ENCODE peak calls at places on chromosomes 7 and 10, in ten cellular contexts. One of them, this sample, is unnamed.

GRCh38 chr7:37440738-37441404 is 7.8 kb downstream of the ELMO1 start:
- DNase-seq in MM.1S: no peak
- DNase-seq in CD8-positive, alpha-beta T cell: peak; percentile 22
- DNase-seq in esophagus muscularis mucosa: no peak
- DNase-seq in HCT116: no peak
- DNase-seq in epithelial cell of esophagus: no peak
- DNase-seq in lower leg skin: no peak
- DNase-seq in left ventricle myocardium inferior: no peak
- DNase-seq in PC-3: no peak
- DNase-seq in body of pancreas: no peak
- DNase-seq in this sample: no peak

GRCh38 chr7:14023838-14024237 is 34.4 kb upstream of the ETV1 start:
- DNase-seq in MM.1S: no peak
- DNase-seq in CD8-positive, alpha-beta T cell: no peak
- DNase-seq in esophagus muscularis mucosa: no peak
- DNase-seq in HCT116: no peak
- DNase-seq in epithelial cell of esophagus: no peak
- DNase-seq in lower leg skin: no peak
- DNase-seq in left ventricle myocardium inferior: no peak
- DNase-seq in PC-3: no peak
- DNase-seq in body of pancreas: no peak
- DNase-seq in this sample: peak; percentile 32

GRCh38 chr7:42588876-42589275 is 323.0 kb downstream of the C7orf25 start:
- DNase-seq in MM.1S: no peak
- DNase-seq in CD8-positive, alpha-beta T cell: no peak
- DNase-seq in esophagus muscularis mucosa: no peak
- DNase-seq in HCT116: no peak
- DNase-seq in epithelial cell of esophagus: peak; percentile 57
- DNase-seq in lower leg skin: no peak
- DNase-seq in left ventricle myocardium inferior: no peak
- DNase-seq in PC-3: no peak
- DNase-seq in body of pancreas: no peak
- DNase-seq in this sample: no peak

GRCh38 chr10:130066743-130067142 is 43.9 kb downstream of the C10orf143 start:
- DNase-seq in MM.1S: no peak
- DNase-seq in CD8-positive, alpha-beta T cell: no peak
- DNase-seq in esophagus muscularis mucosa: no peak
- DNase-seq in HCT116: no peak
- DNase-seq in epithelial cell of esophagus: no peak
- DNase-seq in lower leg skin: no peak
- DNase-seq in left ventricle myocardium inferior: no peak
- DNase-seq in PC-3: no peak
- DNase-seq in body of pancreas: no peak
- DNase-seq in this sample: no peak

GRCh38 chr10:137031-137430 is 1.8 kb downstream of the ZMYND11 start:
- DNase-seq in MM.1S: peak; percentile 37
- DNase-seq in CD8-positive, alpha-beta T cell: peak; percentile 56
- DNase-seq in esophagus muscularis mucosa: no peak
- DNase-seq in HCT116: peak; percentile 35
- DNase-seq in epithelial cell of esophagus: peak; percentile 40
- DNase-seq in lower leg skin: no peak
- DNase-seq in left ventricle myocardium inferior: no peak
- DNase-seq in PC-3: peak; percentile 57
- DNase-seq in body of pancreas: no peak
- DNase-seq in this sample: peak; percentile 7

GRCh38 chr7:133978502-133979295 is 148.4 kb upstream of the LRGUK start:
- DNase-seq in MM.1S: no peak
- DNase-seq in CD8-positive, alpha-beta T cell: no peak
- DNase-seq in esophagus muscularis mucosa: no peak
- DNase-seq in HCT116: no peak
- DNase-seq in epithelial cell of esophagus: no peak
- DNase-seq in lower leg skin: no peak
- DNase-seq in left ventricle myocardium inferior: no peak
- DNase-seq in PC-3: no peak
- DNase-seq in body of pancreas: no peak
- DNase-seq in this sample: no peak

GRCh38 chr7:133796778-133797177 is 330.4 kb upstream of the LRGUK start:
- DNase-seq in MM.1S: no peak
- DNase-seq in CD8-positive, alpha-beta T cell: no peak
- DNase-seq in esophagus muscularis mucosa: no peak
- DNase-seq in HCT116: no peak
- DNase-seq in epithelial cell of esophagus: no peak
- DNase-seq in lower leg skin: no peak
- DNase-seq in left ventricle myocardium inferior: no peak
- DNase-seq in PC-3: no peak
- DNase-seq in body of pancreas: no peak
- DNase-seq in this sample: no peak

GRCh38 chr7:79598351-79598750 is 144.9 kb upstream of the MAGI2 start:
- DNase-seq in MM.1S: peak; percentile 95
- DNase-seq in CD8-positive, alpha-beta T cell: no peak
- DNase-seq in esophagus muscularis mucosa: no peak
- DNase-seq in HCT116: no peak
- DNase-seq in epithelial cell of esophagus: no peak
- DNase-seq in lower leg skin: no peak
- DNase-seq in left ventricle myocardium inferior: no peak
- DNase-seq in PC-3: no peak
- DNase-seq in body of pancreas: no peak
- DNase-seq in this sample: no peak

GRCh38 chr10:87547734-87548311 is 43.1 kb downstream of the MINPP1 start:
- DNase-seq in MM.1S: no peak
- DNase-seq in CD8-positive, alpha-beta T cell: no peak
- DNase-seq in esophagus muscularis mucosa: no peak
- DNase-seq in HCT116: no peak
- DNase-seq in epithelial cell of esophagus: peak; percentile 27
- DNase-seq in lower leg skin: no peak
- DNase-seq in left ventricle myocardium inferior: no peak
- DNase-seq in PC-3: peak; percentile 87
- DNase-seq in body of pancreas: no peak
- DNase-seq in this sample: peak; percentile 76

DNA sequence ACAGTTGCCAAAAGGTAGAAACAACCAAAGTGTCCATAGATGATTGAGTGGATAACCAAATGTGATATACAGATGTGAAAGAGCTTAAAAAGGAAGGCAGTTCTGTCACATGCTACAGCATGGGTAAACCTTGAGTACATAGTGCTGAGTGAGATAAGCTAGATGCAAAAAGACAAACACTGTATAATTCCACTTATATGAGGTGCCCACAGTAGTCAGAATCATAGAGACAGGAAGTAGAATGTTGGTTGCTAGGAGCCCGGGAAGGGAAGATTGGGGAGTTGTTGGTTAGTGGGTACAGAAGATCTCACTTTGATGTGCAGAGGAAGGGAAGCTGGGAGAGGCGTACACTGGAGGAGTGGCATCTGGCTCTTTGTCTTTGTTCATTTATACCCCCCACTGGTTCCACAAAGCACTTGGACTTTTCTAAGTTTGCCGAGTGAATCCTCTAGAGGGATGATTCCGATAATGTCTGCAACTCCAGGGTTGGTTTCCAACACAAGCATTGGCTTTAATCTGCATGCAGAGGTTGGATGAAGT is 39.4 kb downstream of the TSPAN14 start:
- DNase-seq in MM.1S: no peak
- DNase-seq in CD8-positive, alpha-beta T cell: no peak
- DNase-seq in esophagus muscularis mucosa: no peak
- DNase-seq in HCT116: no peak
- DNase-seq in epithelial cell of esophagus: no peak
- DNase-seq in lower leg skin: no peak
- DNase-seq in left ventricle myocardium inferior: no peak
- DNase-seq in PC-3: no peak
- DNase-seq in body of pancreas: no peak
- DNase-seq in this sample: peak; percentile 86
- H3K4me3 ChIP-seq in MM.1S: no peak overlapping the region
- H3K4me3 ChIP-seq in CD8-positive, alpha-beta T cell: no peak overlapping the region
- H3K4me3 ChIP-seq in esophagus muscularis mucosa: no peak overlapping the region
- H3K4me3 ChIP-seq in HCT116: no peak overlapping the region
- H3K4me3 ChIP-seq in epithelial cell of esophagus: no peak overlapping the region
- H3K4me3 ChIP-seq in lower leg skin: no peak overlapping the region
- H3K4me3 ChIP-seq in left ventricle myocardium inferior: no peak overlapping the region
- H3K4me3 ChIP-seq in PC-3: no peak overlapping the region
- H3K4me3 ChIP-seq in body of pancreas: no peak overlapping the region
- H3K4me3 ChIP-seq in this sample: no peak overlapping the region

GRCh38 chr10:45553613-45554012 is 119.0 kb downstream of the ZFAND4 start:
- DNase-seq in MM.1S: no peak
- DNase-seq in CD8-positive, alpha-beta T cell: no peak
- DNase-seq in esophagus muscularis mucosa: no peak
- DNase-seq in HCT116: no peak
- DNase-seq in epithelial cell of esophagus: peak; percentile 89
- DNase-seq in lower leg skin: no peak
- DNase-seq in left ventricle myocardium inferior: no peak
- DNase-seq in PC-3: no peak
- DNase-seq in body of pancreas: no peak
- DNase-seq in this sample: no peak

GRCh38 chr10:45558406-45558805 is 114.2 kb downstream of the ZFAND4 start:
- DNase-seq in MM.1S: no peak
- DNase-seq in CD8-positive, alpha-beta T cell: no peak
- DNase-seq in esophagus muscularis mucosa: no peak
- DNase-seq in HCT116: no peak
- DNase-seq in epithelial cell of esophagus: no peak
- DNase-seq in lower leg skin: no peak
- DNase-seq in left ventricle myocardium inferior: no peak
- DNase-seq in PC-3: no peak
- DNase-seq in body of pancreas: no peak
- DNase-seq in this sample: no peak

GRCh38 chr10:45555789-45556188 is 116.8 kb downstream of the ZFAND4 start:
- DNase-seq in MM.1S: no peak
- DNase-seq in CD8-positive, alpha-beta T cell: no peak
- DNase-seq in esophagus muscularis mucosa: no peak
- DNase-seq in HCT116: no peak
- DNase-seq in epithelial cell of esophagus: peak; percentile 23
- DNase-seq in lower leg skin: no peak
- DNase-seq in left ventricle myocardium inferior: no peak
- DNase-seq in PC-3: no peak
- DNase-seq in body of pancreas: no peak
- DNase-seq in this sample: no peak

GRCh38 chr10:45560262-45560661 is 112.3 kb downstream of the ZFAND4 start:
- DNase-seq in MM.1S: no peak
- DNase-seq in CD8-positive, alpha-beta T cell: no peak
- DNase-seq in esophagus muscularis mucosa: no peak
- DNase-seq in HCT116: no peak
- DNase-seq in epithelial cell of esophagus: no peak
- DNase-seq in lower leg skin: no peak
- DNase-seq in left ventricle myocardium inferior: no peak
- DNase-seq in PC-3: no peak
- DNase-seq in body of pancreas: no peak
- DNase-seq in this sample: no peak

DNA sequence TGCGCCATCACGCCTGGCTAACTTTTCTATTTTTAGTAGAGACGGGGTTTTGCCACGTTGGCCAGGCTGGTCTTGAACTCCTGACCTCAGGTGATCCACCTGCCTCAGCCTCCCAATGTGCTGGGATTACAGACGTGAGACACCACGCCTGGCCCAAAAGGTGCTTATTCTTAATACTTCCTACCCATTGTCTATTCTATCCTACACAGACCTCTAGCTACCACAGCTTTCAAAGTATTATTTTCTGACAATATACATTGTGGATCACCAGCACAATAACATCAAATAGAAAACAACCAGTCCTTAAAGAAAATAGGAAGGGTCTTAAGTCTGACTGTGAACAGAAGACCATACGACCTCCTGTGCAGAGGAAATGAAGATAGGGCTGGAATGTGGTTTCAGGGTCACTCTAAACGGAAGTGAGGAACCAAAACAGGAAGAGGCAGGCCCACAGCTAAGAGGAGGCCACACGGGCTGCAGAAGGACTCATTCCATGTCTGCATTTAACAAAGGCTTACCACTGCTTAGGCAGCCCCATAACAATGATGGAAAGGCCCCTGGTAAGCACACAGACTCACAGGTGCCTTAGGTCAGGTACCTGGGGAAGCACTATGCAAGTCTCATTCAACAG is 115.2 kb downstream of the ZFAND4 start:
- DNase-seq in MM.1S: peak; percentile 28
- DNase-seq in CD8-positive, alpha-beta T cell: no peak
- DNase-seq in esophagus muscularis mucosa: no peak
- DNase-seq in HCT116: no peak
- DNase-seq in epithelial cell of esophagus: no peak
- DNase-seq in lower leg skin: no peak
- DNase-seq in left ventricle myocardium inferior: no peak
- DNase-seq in PC-3: no peak
- DNase-seq in body of pancreas: no peak
- DNase-seq in this sample: peak; percentile 33
- H3K4me3 ChIP-seq in MM.1S: no peak overlapping the region
- H3K4me3 ChIP-seq in CD8-positive, alpha-beta T cell: no peak overlapping the region
- H3K4me3 ChIP-seq in esophagus muscularis mucosa: no peak overlapping the region
- H3K4me3 ChIP-seq in HCT116: no peak overlapping the region
- H3K4me3 ChIP-seq in epithelial cell of esophagus: no peak overlapping the region
- H3K4me3 ChIP-seq in lower leg skin: no peak overlapping the region
- H3K4me3 ChIP-seq in left ventricle myocardium inferior: no peak overlapping the region
- H3K4me3 ChIP-seq in PC-3: no peak overlapping the region
- H3K4me3 ChIP-seq in body of pancreas: no peak overlapping the region
- H3K4me3 ChIP-seq in this sample: no peak overlapping the region

DNA sequence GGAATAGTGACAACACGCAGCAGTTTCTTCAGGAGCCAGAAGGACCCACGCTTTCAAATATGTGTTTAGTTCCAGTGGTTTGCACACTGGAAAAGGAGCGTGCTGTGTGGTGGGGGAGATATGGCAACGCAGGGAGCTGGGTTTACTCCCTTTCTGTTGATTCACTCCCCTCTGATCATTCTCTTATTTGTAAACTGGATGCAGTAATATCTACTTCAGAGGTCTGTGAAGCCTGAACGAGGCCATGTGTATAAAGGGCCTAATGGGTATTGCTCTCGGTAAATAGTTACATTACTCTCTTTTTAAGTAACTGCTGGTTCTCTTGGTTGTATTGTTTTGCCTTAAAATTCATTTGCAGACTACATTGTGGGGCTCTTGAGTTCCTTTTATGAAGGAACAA is 19.2 kb downstream of the RBM17 start:
- DNase-seq in MM.1S: no peak
- DNase-seq in CD8-positive, alpha-beta T cell: no peak
- DNase-seq in esophagus muscularis mucosa: no peak
- DNase-seq in HCT116: no peak
- DNase-seq in epithelial cell of esophagus: no peak
- DNase-seq in lower leg skin: no peak
- DNase-seq in left ventricle myocardium inferior: no peak
- DNase-seq in PC-3: no peak
- DNase-seq in body of pancreas: no peak
- DNase-seq in this sample: no peak
- H3K4me3 ChIP-seq in MM.1S: no peak overlapping the region
- H3K4me3 ChIP-seq in CD8-positive, alpha-beta T cell: no peak overlapping the region
- H3K4me3 ChIP-seq in esophagus muscularis mucosa: no peak overlapping the region
- H3K4me3 ChIP-seq in HCT116: no peak overlapping the region
- H3K4me3 ChIP-seq in epithelial cell of esophagus: no peak overlapping the region
- H3K4me3 ChIP-seq in lower leg skin: no peak overlapping the region
- H3K4me3 ChIP-seq in left ventricle myocardium inferior: no peak overlapping the region
- H3K4me3 ChIP-seq in PC-3: no peak overlapping the region
- H3K4me3 ChIP-seq in body of pancreas: no peak overlapping the region
- H3K4me3 ChIP-seq in this sample: no peak overlapping the region

GRCh38 chr10:118241229-118242137 is 100.6 kb downstream of the FAM204A start:
- DNase-seq in MM.1S: peak; percentile 67
- DNase-seq in CD8-positive, alpha-beta T cell: peak; percentile 42
- DNase-seq in esophagus muscularis mucosa: peak; percentile 95
- DNase-seq in HCT116: peak; percentile 81
- DNase-seq in epithelial cell of esophagus: peak; percentile 83
- DNase-seq in lower leg skin: peak; percentile 85
- DNase-seq in left ventricle myocardium inferior: peak; percentile 73
- DNase-seq in PC-3: peak; percentile 83
- DNase-seq in body of pancreas: peak; percentile 79
- DNase-seq in this sample: peak; percentile 76
- H3K4me3 ChIP-seq in MM.1S: peak overlapping the region; percentile 7
- H3K4me3 ChIP-seq in CD8-positive, alpha-beta T cell: no peak overlapping the region
- H3K4me3 ChIP-seq in esophagus muscularis mucosa: no peak overlapping the region
- H3K4me3 ChIP-seq in HCT116: no peak overlapping the region
- H3K4me3 ChIP-seq in epithelial cell of esophagus: no peak overlapping the region
- H3K4me3 ChIP-seq in lower leg skin: no peak overlapping the region
- H3K4me3 ChIP-seq in left ventricle myocardium inferior: no peak overlapping the region
- H3K4me3 ChIP-seq in PC-3: peak overlapping the region; percentile 7
- H3K4me3 ChIP-seq in body of pancreas: no peak overlapping the region
- H3K4me3 ChIP-seq in this sample: no peak overlapping the region